ENCODE peak calls at places on chromosomes 5 and 9, in four cellular contexts. W, A, R and D are unnamed samples.
A peak's percentile ranks its signal among the peaks of the same experiment; 100 is the strongest.

GRCh38 chr5:43255704-43256103 is 57.5 kb downstream of the HMGCS1 start:
- DNase-seq in A (no peak), R (no peak), W (no peak), D (no peak)

GRCh38 chr5:16574789-16575785 is 41.7 kb downstream of the RETREG1 start:
- DNase-seq in W (peak; percentile 46), A (no peak), R (no peak), D (no peak)

GRCh38 chr5:147223951-147224791 is 10.7 kb upstream of the STK32A start:
- DNase-seq in W (peak; percentile 56), A (peak; percentile 45), R (no peak), D (no peak)

GRCh38 chr9:9229269-9229668 is 1383.5 kb downstream of the PTPRD start:
- DNase-seq in R (no peak), W (no peak), A (no peak), D (no peak)

GRCh38 chr5:133108481-133108921 is 56.7 kb downstream of the HSPA4 start:
- DNase-seq in W (no peak), A (no peak), R (no peak), D (peak; percentile 3)

GRCh38 chr9:38200431-38200830 is 131.4 kb upstream of the SHB start:
- DNase-seq in A (no peak), R (no peak), W (no peak), D (no peak)

GRCh38 chr9:129509508-129509907 is 111.4 kb downstream of the C9orf50 start:
- DNase-seq in A (no peak), W (no peak), R (no peak), D (peak; percentile 65)

GRCh38 chr9:97625620-97626019 is 7.5 kb downstream of the TSTD2 start:
- DNase-seq in A (no peak), W (no peak), R (no peak), D (no peak)

GRCh38 chr9:99903393-99903792 is 3.1 kb upstream of the STX17 start:
- DNase-seq in W (no peak), A (no peak), R (no peak), D (no peak)

GRCh38 chr5:53166101-53166500 is 56.5 kb upstream of the MOCS2 start:
- DNase-seq in W (no peak), A (no peak), R (no peak), D (no peak)

GRCh38 chr9:83706703-83707517 is 848 bp downstream of the UBQLN1 start:
- DNase-seq in R (peak; percentile 19), A (peak; percentile 33), W (peak; percentile 34), D (peak; percentile 22)

GRCh38 chr5:135508496-135509005 is 27.2 kb downstream of the NEUROG1 start:
- DNase-seq in W (no peak), A (no peak), R (peak; percentile 31), D (no peak)

GRCh38 chr5:177496111-177497010 is 1.0 kb downstream of the PDLIM7 start:
- DNase-seq in R (peak; percentile 54), A (no peak), W (peak; percentile 62), D (peak; percentile 59)

GRCh38 chr5:97102010-97102470 is 40.4 kb downstream of the LIX1 start:
- DNase-seq in R (no peak), W (no peak), A (no peak), D (no peak)

GRCh38 chr9:37034320-37034937 is 361 bp upstream of the PAX5 start:
- DNase-seq in W (no peak), A (peak; percentile 54), R (peak; percentile 36), D (no peak)

GRCh38 chr9:95666785-95667155 is 150.0 kb upstream of the PTCH1 start:
- DNase-seq in R (no peak), A (no peak), W (no peak), D (no peak)

GRCh38 chr5:64599226-64599625 is 91.1 kb upstream of the SHISAL2B start:
- DNase-seq in A (no peak), R (no peak), W (no peak), D (no peak)

GRCh38 chr5:19270153-19270552 is 717.8 kb downstream of the CDH18 start:
- DNase-seq in A (peak; percentile 98), W (no peak), R (no peak), D (no peak)

GRCh38 chr5:174177976-174178600 is 132.6 kb downstream of the NSG2 start:
- DNase-seq in W (no peak), R (no peak), A (peak; percentile 61), D (no peak)

GRCh38 chr5:8473827-8474568 is 605.0 kb downstream of the MTRR start:
- DNase-seq in A (no peak), R (no peak), W (no peak), D (no peak)

GRCh38 chr9:136695955-136696354 is 8.7 kb upstream of the AGPAT2 start:
- DNase-seq in R (no peak), A (no peak), W (no peak), D (no peak)

GRCh38 chr5:122195784-122196394 is 66.5 kb downstream of the ZNF474 start:
- DNase-seq in W (peak; percentile 29), A (peak; percentile 49), R (peak; percentile 46), D (peak; percentile 62)

GRCh38 chr9:19378647-19379046 is 1.4 kb downstream of the RPS6 start:
- DNase-seq in W (no peak), A (no peak), R (no peak), D (no peak)

GRCh38 chr9:19379697-19380046 is 364 bp downstream of the RPS6 start:
- DNase-seq in W (peak; percentile 32), R (no peak), A (no peak), D (peak; percentile 48)

GRCh38 chr9:19376931-19377330 is 3.1 kb downstream of the RPS6 start:
- DNase-seq in R (no peak), A (no peak), W (no peak), D (no peak)

GRCh38 chr9:19378154-19378553 is 1.9 kb downstream of the RPS6 start:
- DNase-seq in W (no peak), R (no peak), A (no peak), D (peak; percentile 46)

DNA sequence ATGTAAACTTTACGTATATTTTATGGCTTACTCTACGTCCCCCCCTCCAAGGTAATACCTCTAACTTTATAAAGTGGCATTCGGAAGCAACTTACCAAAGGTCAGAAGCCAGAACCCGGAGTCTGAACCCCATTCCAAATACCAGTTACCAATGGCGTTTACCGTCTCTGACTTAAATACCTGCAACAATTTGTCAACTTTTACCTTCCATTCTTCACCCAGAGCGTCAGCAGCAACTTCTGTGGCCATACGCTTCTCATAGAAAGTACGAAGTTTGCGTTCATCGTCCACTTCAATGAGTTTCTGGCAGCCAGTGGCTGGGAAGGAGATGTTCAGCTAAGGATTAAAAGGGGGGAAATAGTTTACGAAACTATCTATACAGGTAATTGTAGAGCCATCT is 753 bp downstream of the RPS6 start:
- DNase-seq in R (no peak), A (no peak), W (no peak), D (no peak)
- H3K27ac ChIP-seq in R (peak overlapping the region; percentile 95), A (peak overlapping the region; percentile 79), W (peak overlapping the region; percentile 84), D (peak overlapping the region; percentile 84)

DNA sequence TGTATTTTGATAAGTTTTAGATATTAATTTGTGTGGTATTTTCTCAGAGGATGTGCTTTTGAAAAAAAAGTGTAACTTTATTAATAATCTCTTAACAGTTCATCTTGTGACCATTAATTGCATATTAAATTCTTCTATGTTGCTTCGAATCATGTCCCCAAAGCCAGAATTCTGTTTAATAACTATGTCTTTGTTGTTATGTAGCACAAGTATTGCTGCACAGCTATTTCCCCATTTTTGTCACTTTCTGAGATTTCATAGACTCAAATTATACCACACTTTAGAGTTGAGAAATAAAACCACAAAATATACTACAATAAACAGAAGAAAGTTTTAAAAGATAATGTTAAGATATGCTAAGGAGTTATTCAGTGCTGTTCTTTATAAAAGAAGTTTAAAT is 2.8 kb downstream of the MEF2C start:
- DNase-seq in A (peak; percentile 24), R (no peak), W (no peak), D (no peak)
- H3K27ac ChIP-seq in A (peak overlapping the region; percentile 96), R (no peak overlapping the region), W (peak overlapping the region; percentile 90), D (no peak overlapping the region)

GRCh38 chr5:23433534-23434306 is 73.7 kb upstream of the PRDM9 start:
- DNase-seq in W (no peak), A (no peak), R (no peak), D (no peak)

GRCh38 chr5:23428705-23429104 is 78.7 kb upstream of the PRDM9 start:
- DNase-seq in A (no peak), W (no peak), R (no peak), D (no peak)
- H3K27ac ChIP-seq in A (no peak overlapping the region), W (no peak overlapping the region), R (no peak overlapping the region), D (no peak overlapping the region)

DNA sequence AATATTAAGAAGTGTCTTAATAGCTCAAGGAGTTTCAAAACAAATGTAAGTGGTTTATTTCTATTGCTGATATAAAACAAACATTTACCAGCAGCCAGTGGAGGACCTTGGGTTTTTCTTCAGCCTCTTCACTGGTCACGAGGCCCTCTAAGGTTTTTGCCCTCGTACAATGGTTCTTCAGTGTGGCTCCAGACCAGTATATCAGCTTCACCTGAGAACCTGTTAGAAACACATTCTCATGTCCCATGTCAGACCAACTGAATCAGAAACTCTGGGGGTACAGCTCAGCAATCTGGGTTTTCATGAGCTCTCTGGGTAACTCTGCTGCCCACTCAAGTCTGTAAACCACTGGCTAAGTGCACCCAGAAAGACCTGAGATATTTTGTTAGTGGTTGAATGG is 12.9 kb downstream of the WWC1 start:
- DNase-seq in A (no peak), R (no peak), W (no peak), D (no peak)
- H3K27ac ChIP-seq in A (no peak overlapping the region), R (no peak overlapping the region), W (no peak overlapping the region), D (no peak overlapping the region)

DNA sequence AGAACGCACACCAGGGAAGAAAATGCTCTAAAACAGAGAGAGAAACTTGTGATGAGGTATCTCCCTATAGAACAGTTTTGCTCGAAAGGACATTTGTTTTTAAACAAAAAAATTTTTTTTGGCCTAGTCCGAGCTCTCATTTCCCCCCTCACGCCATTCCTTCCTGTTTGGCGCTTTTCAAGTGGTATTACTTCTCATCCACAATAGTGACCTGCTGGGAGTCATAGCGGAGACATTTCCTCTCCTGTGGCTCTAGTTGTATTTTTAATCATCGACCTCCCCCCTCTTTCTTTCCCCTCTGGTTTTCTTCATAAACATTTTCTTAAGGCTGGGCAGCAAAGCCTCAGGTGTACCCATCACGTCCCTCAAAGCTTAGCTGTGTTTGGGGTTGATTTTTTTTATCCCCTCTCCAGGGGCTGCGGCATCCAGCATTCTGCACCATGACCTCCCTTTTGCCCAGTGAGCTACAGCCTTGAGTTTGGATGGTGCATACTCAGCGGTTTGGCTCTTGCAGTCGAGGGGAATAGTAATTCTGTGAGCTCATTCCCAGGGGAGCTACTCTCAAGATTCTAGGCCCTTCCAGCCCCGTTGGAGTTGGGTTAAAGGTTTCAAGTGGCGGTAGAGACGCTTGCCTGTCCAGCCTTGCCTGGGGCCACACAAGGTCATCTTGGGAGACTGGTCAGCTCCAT is 102.0 kb upstream of the SPRY4 start:
- DNase-seq in A (no peak), W (no peak), R (no peak), D (no peak)
- H3K27ac ChIP-seq in A (no peak overlapping the region), W (no peak overlapping the region), R (no peak overlapping the region), D (no peak overlapping the region)

DNA sequence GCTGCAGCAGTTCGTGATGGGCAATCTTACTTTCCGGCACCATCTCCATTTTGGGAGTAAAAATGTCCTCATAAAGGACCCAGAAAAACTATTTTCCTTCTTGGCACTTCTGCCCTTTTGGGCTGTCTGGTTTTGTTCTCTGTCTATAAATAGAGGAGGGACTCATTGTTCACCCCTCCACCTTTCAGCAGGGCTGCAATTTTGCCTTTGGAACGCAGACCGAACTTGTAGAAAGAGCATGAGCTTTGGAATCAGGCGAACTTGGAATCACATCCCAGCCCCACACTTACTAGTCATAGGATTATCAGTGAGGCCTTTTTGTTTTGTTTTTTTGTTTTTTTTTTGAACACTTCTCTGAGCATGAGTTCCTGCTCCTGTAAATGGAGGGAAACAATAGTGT is 178.1 kb upstream of the IL12B start:
- DNase-seq in A (no peak), R (no peak), W (no peak), D (no peak)
- H3K27ac ChIP-seq in A (no peak overlapping the region), R (peak overlapping the region; percentile 37), W (no peak overlapping the region), D (no peak overlapping the region)